ENCODE peak calls at places on chromosomes 5 and 9, in eight cellular contexts. I, D, L, V, U, Q, F and E are unnamed samples.

GRCh38 chr5:9354336-9355081 is 191.4 kb downstream of the SEMA5A start:
- DNase-seq in I (no peak), D (no peak), L (no peak), V (no peak), U (peak), Q (peak), F (no peak), E (peak)

GRCh38 chr9:136309101-136309801 is 5.4 kb upstream of the CCDC187 start:
- DNase-seq in I (no peak), D (no peak), L (no peak), V (no peak), U (peak), Q (no peak), F (no peak), E (peak)

GRCh38 chr9:100869321-100869720 is 159.2 kb upstream of the PLPPR1 start:
- DNase-seq in I (no peak), D (no peak), L (no peak), V (no peak), U (no peak), Q (no peak), F (no peak), E (no peak)

GRCh38 chr9:14103115-14103514 is 210.8 kb downstream of the NFIB start:
- DNase-seq in I (no peak), D (no peak), L (no peak), V (no peak), U (no peak), Q (no peak), F (no peak), E (no peak)

GRCh38 chr9:108568093-108568492 is 287.7 kb downstream of the ACTL7B start:
- DNase-seq in I (no peak), D (no peak), L (no peak), V (no peak), U (peak), Q (no peak), F (no peak), E (peak)

GRCh38 chr9:137448569-137448962 is 7.4 kb upstream of the ENTPD8 start:
- DNase-seq in I (no peak), D (no peak), L (no peak), V (no peak), U (no peak), Q (no peak), F (no peak), E (no peak)

GRCh38 chr5:134090482-134090881 is 24.0 kb upstream of the TCF7 start:
- DNase-seq in I (no peak), D (no peak), L (no peak), V (no peak), U (no peak), Q (no peak), F (no peak), E (no peak)

GRCh38 chr5:140011297-140011802 is 31.7 kb downstream of the NRG2 start:
- DNase-seq in I (no peak), D (no peak), L (peak), V (peak), U (peak), Q (no peak), F (no peak), E (peak)

GRCh38 chr5:24368121-24368520 is 276.7 kb downstream of the CDH10 start:
- DNase-seq in I (no peak), D (no peak), L (no peak), V (no peak), U (no peak), Q (no peak), F (no peak), E (no peak)

GRCh38 chr9:125854553-125855275 is 107.5 kb downstream of the PBX3 start:
- DNase-seq in I (no peak), D (no peak), L (peak), V (no peak), U (no peak), Q (no peak), F (no peak), E (peak)

GRCh38 chr9:2101524-2101923 is 86.4 kb downstream of the SMARCA2 start:
- DNase-seq in I (no peak), D (no peak), L (no peak), V (no peak), U (no peak), Q (no peak), F (no peak), E (no peak)

GRCh38 chr5:159082491-159082890 is 17.2 kb downstream of the EBF1 start:
- DNase-seq in I (no peak), D (no peak), L (no peak), V (no peak), U (no peak), Q (no peak), F (no peak), E (no peak)

GRCh38 chr5:119022017-119022745 is 33.8 kb upstream of the DTWD2 start:
- DNase-seq in I (peak), D (no peak), L (peak), V (peak), U (peak), Q (no peak), F (no peak), E (peak)

GRCh38 chr9:1759009-1759408 is 256.1 kb upstream of the SMARCA2 start:
- DNase-seq in I (no peak), D (no peak), L (no peak), V (no peak), U (no peak), Q (no peak), F (no peak), E (no peak)

GRCh38 chr9:91234523-91234922 is 127.2 kb downstream of the AUH start:
- DNase-seq in I (no peak), D (no peak), L (peak), V (peak), U (no peak), Q (no peak), F (no peak), E (no peak)

GRCh38 chr9:125674981-125675973 is 31.7 kb downstream of the MAPKAP1 start:
- DNase-seq in I (peak), D (no peak), L (peak), V (no peak), U (peak), Q (no peak), F (no peak), E (peak)

GRCh38 chr5:54942064-54942778 is 43.2 kb downstream of the ESM1 start:
- DNase-seq in I (no peak), D (no peak), L (peak), V (no peak), U (no peak), Q (no peak), F (no peak), E (no peak)

GRCh38 chr5:67010684-67011409 is 185.8 kb downstream of the CD180 start:
- DNase-seq in I (peak), D (no peak), L (peak), V (no peak), U (peak), Q (no peak), F (no peak), E (peak)

GRCh38 chr5:159907689-159908088 is 8.6 kb upstream of the ADRA1B start:
- DNase-seq in I (no peak), D (no peak), L (peak), V (no peak), U (no peak), Q (no peak), F (no peak), E (no peak)

GRCh38 chr5:137310051-137310730 is 188.9 kb downstream of the SPOCK1 start:
- DNase-seq in I (peak), D (no peak), L (peak), V (no peak), U (peak), Q (no peak), F (no peak), E (peak)

GRCh38 chr5:107100121-107100520 is 570.6 kb downstream of the EFNA5 start:
- DNase-seq in I (no peak), D (no peak), L (no peak), V (no peak), U (no peak), Q (no peak), F (no peak), E (no peak)

GRCh38 chr5:108232805-108233204 is 149.1 kb downstream of the FBXL17 start:
- DNase-seq in I (no peak), D (no peak), L (no peak), V (no peak), U (no peak), Q (no peak), F (no peak), E (no peak)

GRCh38 chr5:67301285-67301904 is 104.8 kb upstream of the CD180 start:
- DNase-seq in I (peak), D (peak), L (peak), V (peak), U (peak), Q (no peak), F (peak), E (peak)

GRCh38 chr9:87437966-87438365 is 59.7 kb upstream of the DAPK1 start:
- DNase-seq in I (no peak), D (no peak), L (no peak), V (no peak), U (no peak), Q (no peak), F (no peak), E (no peak)

GRCh38 chr9:134243778-134244467 is 79.6 kb upstream of the RNU6ATAC start:
- DNase-seq in I (no peak), D (peak), L (peak), V (peak), U (no peak), Q (no peak), F (no peak), E (no peak)

GRCh38 chr5:180332051-180332517 is 21.1 kb downstream of the GFPT2 start:
- DNase-seq in I (peak), D (no peak), L (peak), V (no peak), U (no peak), Q (no peak), F (no peak), E (no peak)

GRCh38 chr9:73683862-73684591 is 532.4 kb downstream of the ANXA1 start:
- DNase-seq in I (peak), D (no peak), L (peak), V (peak), U (peak), Q (no peak), F (no peak), E (peak)

GRCh38 chr5:78162253-78162862 is 132.1 kb downstream of the AP3B1 start:
- DNase-seq in I (peak), D (no peak), L (peak), V (peak), U (peak), Q (no peak), F (no peak), E (peak)

GRCh38 chr9:94656976-94657375 is 17.7 kb upstream of the FBP1 start:
- DNase-seq in I (no peak), D (no peak), L (no peak), V (no peak), U (no peak), Q (peak), F (no peak), E (no peak)
- H3K4me3 ChIP-seq in I (no peak), D (no peak), L (no peak), V (no peak), U (no peak), Q (no peak), F (no peak), E (no peak)

DNA sequence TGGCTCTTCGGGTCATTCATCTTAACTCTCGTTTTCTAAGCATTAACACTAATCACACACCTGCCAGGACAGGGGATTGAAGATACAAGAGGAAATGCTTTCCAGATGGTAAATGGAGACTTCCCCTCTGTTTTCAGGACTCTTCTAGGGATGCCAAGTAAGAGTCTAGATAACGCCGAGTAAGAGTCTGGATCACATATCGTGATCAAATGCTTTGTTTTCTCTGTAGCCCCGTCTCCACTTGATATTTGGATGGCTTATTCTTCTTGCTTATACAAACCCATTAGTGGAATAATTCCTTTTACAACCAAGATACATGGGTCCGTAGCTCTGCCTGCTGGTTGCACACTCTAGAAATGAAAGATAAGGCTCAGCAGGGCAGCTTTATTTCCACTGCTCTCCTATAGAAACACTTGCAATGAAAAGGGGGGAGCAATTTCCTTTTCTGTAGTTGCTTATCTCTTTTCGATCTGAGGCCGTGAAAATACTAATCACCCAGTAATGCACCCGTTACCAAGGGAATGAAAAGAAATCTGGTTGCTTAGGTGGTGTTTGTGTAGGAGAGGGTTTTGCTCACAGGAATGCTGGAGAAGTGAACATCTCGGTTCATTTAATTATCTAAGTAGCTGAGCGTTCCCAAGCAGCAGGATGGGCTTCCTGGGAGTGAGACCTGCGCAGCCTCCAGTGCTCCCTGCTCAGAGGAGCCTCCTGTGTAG is 131.6 kb downstream of the ADAMTS16 start:
- DNase-seq in I (peak), D (no peak), L (no peak), V (no peak), U (no peak), Q (no peak), F (no peak), E (no peak)
- TF ChIP-seq CTCF in I (no peak), D (no peak), L (no peak), V (no peak), U (no peak), Q (no peak), F (no peak), E (no peak)

GRCh38 chr9:128339761-128340690 is at the start of gene SLC27A4:
- DNase-seq in I (peak), D (peak), L (peak), V (peak), U (peak), Q (peak), F (peak), E (peak)
- H3K4me3 ChIP-seq in I (peak), D (peak), L (peak), V (peak), U (peak), Q (peak), F (peak), E (peak)

DNA sequence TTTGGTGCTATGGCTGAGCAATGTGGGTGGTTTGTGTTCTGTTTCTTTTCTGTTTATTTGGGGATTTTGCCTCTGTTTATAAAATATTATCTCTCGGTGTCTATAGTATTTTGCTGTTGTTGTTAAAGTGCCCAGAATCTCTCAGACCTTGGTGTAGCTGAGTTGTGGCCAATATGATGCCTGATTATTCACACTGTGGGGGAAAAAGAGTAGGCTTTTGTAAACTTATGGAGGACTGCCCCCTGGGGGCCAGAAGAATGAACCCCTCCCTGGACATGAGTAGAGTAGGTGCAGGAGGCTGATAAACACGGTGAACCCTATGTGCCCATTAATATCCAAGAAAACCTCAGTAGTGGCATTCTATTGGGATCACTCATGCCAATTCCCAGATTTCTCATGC is 49.0 kb upstream of the DPYSL3 start:
- DNase-seq in I (peak), D (peak), L (peak), V (peak), U (peak), Q (no peak), F (peak), E (peak)
- TF ChIP-seq CTCF in I (peak), D (peak), L (peak), V (peak), U (peak), Q (peak), F (peak), E (peak)

GRCh38 chr9:127155314-127155713 is 32.9 kb upstream of the ANGPTL2 start:
- DNase-seq in I (no peak), D (no peak), L (no peak), V (no peak), U (no peak), Q (peak), F (peak), E (no peak)
- H3K4me3 ChIP-seq in I (no peak), D (no peak), L (no peak), V (no peak), U (no peak), Q (no peak), F (no peak), E (no peak)

GRCh38 chr5:143448518-143448917 is 45.0 kb upstream of the NR3C1 start:
- DNase-seq in I (no peak), D (no peak), L (no peak), V (no peak), U (no peak), Q (no peak), F (no peak), E (no peak)
- TF ChIP-seq CTCF in I (no peak), D (no peak), L (no peak), V (no peak), U (no peak), Q (no peak), F (no peak), E (no peak)

DNA sequence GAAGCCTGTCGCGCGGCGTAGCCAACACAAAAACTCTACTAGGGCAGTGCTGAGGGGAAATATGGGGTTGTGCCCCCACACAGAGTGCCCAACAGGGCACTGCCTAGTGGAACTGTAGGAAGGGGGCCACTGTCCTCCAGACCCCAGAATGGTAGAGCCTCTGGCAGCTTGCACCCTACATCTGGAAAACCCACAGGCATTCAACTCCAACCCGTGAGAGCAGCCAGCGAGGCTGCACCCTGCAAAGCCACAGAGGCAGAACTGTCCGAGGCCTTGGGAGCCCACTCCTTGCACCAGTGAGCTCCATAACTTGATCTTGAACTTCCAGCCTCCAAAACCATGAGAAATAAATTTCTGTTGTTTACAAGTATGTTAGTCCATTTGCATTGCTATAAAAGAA is 27.7 kb downstream of the GRAMD2B start:
- DNase-seq in I (no peak), D (no peak), L (no peak), V (no peak), U (no peak), Q (no peak), F (no peak), E (no peak)
- H3K4me3 ChIP-seq in I (no peak), D (no peak), L (no peak), V (no peak), U (no peak), Q (no peak), F (no peak), E (no peak)

DNA sequence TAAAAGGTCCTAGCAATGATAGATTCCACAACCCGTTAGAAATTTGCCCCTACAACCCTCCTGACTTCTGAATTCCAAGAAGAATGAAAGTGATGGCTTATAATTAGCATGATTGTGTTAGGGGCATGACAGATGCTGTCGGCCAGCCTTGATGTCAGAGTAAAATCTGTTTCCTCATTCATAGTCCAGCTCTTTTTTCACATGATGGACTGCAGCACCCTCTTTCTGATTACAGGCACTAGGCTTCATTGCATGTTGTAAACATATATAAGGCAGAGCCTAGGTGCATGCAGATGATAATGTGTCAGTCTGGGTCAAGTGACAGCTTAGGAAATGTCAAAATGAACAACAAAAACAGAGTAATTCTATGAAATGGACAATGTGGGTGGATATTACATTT is 226.8 kb downstream of the PDE4D start:
- DNase-seq in I (no peak), D (no peak), L (no peak), V (no peak), U (no peak), Q (no peak), F (no peak), E (no peak)
- TF ChIP-seq CTCF in I (no peak), D (no peak), L (no peak), V (no peak), U (no peak), Q (no peak), F (no peak), E (no peak)